ENCODE peak calls at places on chromosomes 13 and 19, in nine cellular contexts. J is CD4-positive, alpha-beta T cell; B is neural progenitor cell; F is HL-60; X is MCF 10A; L is tibial artery; H is AG09309; I is PC-3; O is transverse colon. G is an unnamed sample.

GRCh38 chr13:40026741-40027140 is 371.3 kb downstream of the COG6 start:
- DNase-seq in J (no peak), L (no peak), F (no peak), H (no peak), I (no peak), O (no peak), X (no peak), B (no peak), G (no peak)

GRCh38 chr19:4575978-4576933 is 16.8 kb upstream of the SEMA6B start:
- DNase-seq in F (peak), J (peak), X (peak), B (peak), L (no peak), I (peak), H (no peak), O (peak), G (peak)

GRCh38 chr13:109985871-109986270 is 199.5 kb upstream of the IRS2 start:
- DNase-seq in X (no peak), B (no peak), H (no peak), O (no peak), J (no peak), F (no peak), I (no peak), L (no peak), G (no peak)

GRCh38 chr13:27005556-27005955 is 166.1 kb downstream of the USP12 start:
- DNase-seq in L (no peak), X (no peak), H (no peak), I (no peak), O (no peak), F (no peak), B (peak), J (no peak), G (no peak)

GRCh38 chr13:98509271-98510155 is 67.4 kb downstream of the STK24 start:
- DNase-seq in H (peak), B (no peak), F (peak), L (peak), O (peak), X (peak), J (no peak), I (peak), G (peak)

GRCh38 chr19:50820086-50820485 is 3.5 kb downstream of the KLK1 start:
- DNase-seq in H (no peak), B (no peak), L (no peak), J (no peak), X (no peak), O (peak), F (no peak), I (no peak), G (no peak)

GRCh38 chr13:80074143-80074752 is 266.7 kb downstream of the SPRY2 start:
- DNase-seq in F (no peak), O (no peak), H (no peak), L (no peak), I (no peak), X (no peak), J (no peak), B (no peak), G (no peak)

GRCh38 chr19:46372901-46373572 is 26.1 kb downstream of the PPP5C start:
- DNase-seq in I (peak), L (peak), H (no peak), B (peak), X (peak), J (no peak), F (no peak), O (no peak), G (no peak)

GRCh38 chr13:66114127-66114526 is 1116.0 kb downstream of the PCDH9 start:
- DNase-seq in B (no peak), L (no peak), I (no peak), F (no peak), H (peak), J (no peak), O (no peak), X (no peak), G (no peak)

GRCh38 chr19:5114713-5115112 is 145.8 kb downstream of the KDM4B start:
- DNase-seq in L (no peak), F (no peak), J (no peak), B (no peak), H (no peak), O (no peak), X (no peak), I (no peak), G (no peak)

GRCh38 chr13:75512253-75512652 is 25.4 kb downstream of the COMMD6 start:
- DNase-seq in J (no peak), F (no peak), H (no peak), I (no peak), X (no peak), B (no peak), O (no peak), L (no peak), G (peak)

GRCh38 chr19:39997595-39998216 is 846 bp downstream of the ZNF546 start:
- DNase-seq in F (no peak), J (no peak), O (no peak), I (no peak), L (no peak), B (no peak), H (no peak), X (no peak), G (peak)

GRCh38 chr13:31749929-31750328 is 10.6 kb downstream of the RXFP2 start:
- DNase-seq in L (no peak), X (peak), H (peak), O (no peak), B (no peak), J (no peak), F (no peak), I (peak), G (peak)

GRCh38 chr13:100088282-100088647 is 628 bp upstream of the PCCA start:
- DNase-seq in O (no peak), I (no peak), L (no peak), B (peak), F (no peak), H (no peak), X (no peak), J (no peak), G (no peak)

GRCh38 chr13:100089633-100090032 is 740 bp downstream of the PCCA start:
- DNase-seq in B (no peak), F (no peak), J (no peak), L (no peak), O (no peak), H (no peak), X (peak), I (peak), G (peak)

GRCh38 chr13:100090861-100091260 is 2.0 kb downstream of the PCCA start:
- DNase-seq in J (no peak), X (no peak), O (no peak), B (no peak), I (no peak), F (no peak), L (no peak), H (no peak), G (no peak)

DNA sequence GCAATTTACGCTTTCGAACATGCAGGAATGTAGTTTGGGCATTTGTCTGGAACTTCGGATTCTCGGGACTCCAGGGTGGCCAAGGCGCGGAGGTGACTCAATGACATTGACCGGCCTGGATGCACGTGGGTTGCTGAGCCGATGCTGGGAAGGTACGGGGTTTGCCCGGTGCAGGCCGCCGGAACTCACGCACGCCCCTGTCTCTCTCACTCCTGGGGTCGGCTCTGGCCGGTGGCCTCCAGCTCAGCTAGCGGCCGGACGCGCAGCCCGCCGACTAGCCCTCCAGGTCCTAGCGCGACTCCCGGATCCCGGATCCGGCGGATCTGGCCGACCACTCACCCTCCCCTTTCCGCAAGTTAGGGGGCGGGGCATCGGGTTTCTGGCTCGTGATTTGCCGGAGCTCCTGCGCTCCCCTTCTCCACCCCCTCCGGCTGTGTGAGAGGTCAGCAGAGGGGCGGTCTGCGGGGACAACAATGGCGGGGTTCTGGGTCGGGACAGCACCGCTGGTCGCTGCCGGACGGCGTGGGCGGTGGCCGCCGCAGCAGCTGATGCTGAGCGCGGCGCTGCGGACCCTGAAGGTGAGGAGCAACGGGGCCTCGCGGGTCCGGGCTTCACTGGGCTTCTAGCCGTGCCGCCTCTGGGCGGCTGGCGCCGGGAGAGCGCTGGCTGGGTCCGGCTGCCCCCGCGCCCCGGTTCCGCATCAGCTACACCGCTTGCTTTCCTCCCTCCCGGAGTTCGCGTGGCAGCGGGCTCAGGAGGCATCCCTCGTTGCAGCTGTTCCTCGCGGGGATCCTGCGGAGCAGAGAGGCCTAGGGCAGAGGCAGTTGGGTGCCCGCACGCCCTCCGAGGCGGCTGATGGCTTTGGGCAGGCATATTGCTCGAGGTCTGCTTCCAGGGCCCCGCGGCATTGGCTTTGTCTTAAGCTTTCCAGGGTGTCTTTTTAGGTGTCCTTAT is at the start of gene PCCA:
- DNase-seq in I (peak), F (no peak), J (peak), L (peak), X (peak), B (peak), O (peak), H (peak), G (peak)
- TF ChIP-seq CTCF in I (no peak), F (no peak), J (no peak), L (no peak), X (no peak), B (no peak), O (no peak), H (no peak), G (no peak)

GRCh38 chr19:47608074-47608907 is 643 bp upstream of the BICRA start:
- DNase-seq in I (peak), F (peak), J (peak), O (peak), L (peak), X (peak), B (peak), H (peak), G (peak)
- TF ChIP-seq CTCF in I (peak), F (no peak), J (no peak), O (peak), L (peak), X (no peak), B (no peak), H (peak), G (peak)

GRCh38 chr19:1955171-1956142 is 14.5 kb downstream of the CSNK1G2 start:
- DNase-seq in I (no peak), B (no peak), X (no peak), F (no peak), L (no peak), J (no peak), O (no peak), H (no peak), G (no peak)

GRCh38 chr19:1956868-1957492 is 16.0 kb downstream of the CSNK1G2 start:
- DNase-seq in I (no peak), J (no peak), O (peak), X (no peak), F (no peak), B (peak), H (no peak), L (no peak), G (no peak)

GRCh38 chr19:1954547-1954946 is 13.6 kb downstream of the CSNK1G2 start:
- DNase-seq in H (no peak), B (no peak), X (no peak), O (no peak), L (no peak), J (no peak), I (no peak), F (no peak), G (no peak)

GRCh38 chr19:1957562-1958248 is 16.7 kb downstream of the CSNK1G2 start:
- DNase-seq in O (no peak), B (no peak), X (no peak), I (no peak), F (no peak), L (no peak), H (no peak), J (no peak), G (no peak)

DNA sequence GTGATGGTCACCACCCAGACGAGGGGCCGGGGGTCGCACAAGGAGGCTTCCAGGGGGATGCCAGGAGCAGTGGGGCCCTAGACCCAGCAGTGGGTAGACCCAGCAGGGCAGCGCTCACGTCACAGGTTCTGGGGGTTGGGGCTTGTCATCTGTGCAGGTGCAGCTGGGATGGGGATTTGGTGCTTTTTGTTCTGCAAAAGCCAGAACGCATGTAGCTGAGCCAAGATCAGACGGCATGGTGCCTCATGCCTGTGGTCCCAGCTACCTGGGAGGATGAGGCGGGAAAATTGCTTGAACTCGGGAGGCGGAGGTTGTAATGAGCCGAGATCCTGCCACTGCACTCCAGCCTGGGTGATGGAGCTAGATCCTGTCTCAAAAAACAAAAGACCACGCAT is 15.2 kb downstream of the CSNK1G2 start:
- DNase-seq in F (no peak), X (no peak), J (no peak), L (no peak), B (no peak), H (no peak), I (no peak), O (no peak), G (no peak)
- TF ChIP-seq CTCF in F (no peak), X (no peak), J (no peak), L (no peak), B (no peak), H (no peak), I (no peak), O (no peak), G (no peak)

GRCh38 chr13:29801737-29802305 is 48.6 kb downstream of the UBL3 start:
- DNase-seq in F (peak), J (no peak), H (no peak), I (no peak), X (no peak), B (no peak), O (no peak), L (no peak), G (peak)
- TF ChIP-seq CTCF in F (no peak), J (no peak), H (peak), I (no peak), X (no peak), B (no peak), O (no peak), L (no peak), G (no peak)

G was measured in fibroblast of villous mesenchyme.